ENCODE peak calls at places on chromosomes 11 and 22, in five cellular contexts. T is stomach, N is sigmoid colon, Q is tibial nerve, M is body of pancreas. X is an unnamed sample.

GRCh38 chr22:25112538-25113253 is 87.0 kb upstream of the CRYBB3 start:
- DNase-seq in N (no peak), T (no peak), M (no peak), Q (no peak), X (no peak)

GRCh38 chr11:35169754-35170153 is 30.8 kb downstream of the CD44 start:
- DNase-seq in M (no peak), T (no peak), Q (no peak), N (no peak), X (no peak)

GRCh38 chr11:88179141-88179540 is 3.9 kb upstream of the RAB38 start:
- DNase-seq in T (no peak), Q (no peak), M (no peak), N (no peak), X (no peak)

GRCh38 chr11:118911880-118912741 is 13.6 kb downstream of the BCL9L start:
- DNase-seq in N (peak; percentile 97), M (peak; percentile 59), T (no peak), Q (peak; percentile 69), X (peak; percentile 82)

GRCh38 chr11:2795491-2795991 is 90.0 kb downstream of the CDKN1C start:
- DNase-seq in N (peak; percentile 56), Q (peak; percentile 6), M (no peak), T (no peak), X (no peak)

GRCh38 chr11:36500315-36500721 is 9.8 kb downstream of the TRAF6 start:
- DNase-seq in T (no peak), M (no peak), Q (no peak), N (no peak), X (no peak)

GRCh38 chr22:27556371-27556770 is 245.2 kb downstream of the MN1 start:
- DNase-seq in N (no peak), M (no peak), Q (no peak), T (no peak), X (no peak)

GRCh38 chr11:83910135-83910534 is 624.0 kb upstream of the CCDC90B start:
- DNase-seq in M (no peak), Q (no peak), N (no peak), T (no peak), X (no peak)

GRCh38 chr11:120601566-120601965 is 90.0 kb downstream of the GRIK4 start:
- DNase-seq in M (no peak), T (no peak), N (no peak), Q (no peak), X (no peak)

GRCh38 chr11:11607772-11608171 is 14.0 kb downstream of the GALNT18 start:
- DNase-seq in N (no peak), M (no peak), T (no peak), Q (no peak), X (no peak)

GRCh38 chr11:45926536-45927331 is 4.3 kb downstream of the LARGE2 start:
- DNase-seq in M (peak; percentile 9), N (peak; percentile 64), T (no peak), Q (no peak), X (no peak)

GRCh38 chr22:40805239-40805638 is 13.9 kb downstream of the SLC25A17 start:
- DNase-seq in M (no peak), N (no peak), T (no peak), Q (no peak), X (no peak)

GRCh38 chr11:32374261-32374711 is 61.1 kb downstream of the WT1 start:
- DNase-seq in Q (no peak), M (peak; percentile 17), T (no peak), N (no peak), X (peak; percentile 80)

GRCh38 chr11:111299111-111300026 is 1.0 kb downstream of the POU2AF3 start:
- DNase-seq in T (peak; percentile 92), Q (peak; percentile 54), M (peak; percentile 77), N (peak; percentile 83), X (no peak)

GRCh38 chr11:59559886-59560285 is 48.5 kb downstream of the OR4D9 start:
- DNase-seq in N (no peak), T (no peak), M (no peak), Q (no peak), X (no peak)

GRCh38 chr11:107018902-107019493 is 722 bp upstream of the GUCY1A2 start:
- DNase-seq in N (peak; percentile 66), T (peak; percentile 52), M (peak; percentile 56), Q (peak; percentile 13), X (peak; percentile 9)

GRCh38 chr11:8586184-8586583 is 7.8 kb downstream of the STK33 start:
- DNase-seq in Q (no peak), M (no peak), N (no peak), T (no peak), X (no peak)

GRCh38 chr11:15688351-15688792 is 573.6 kb downstream of the INSC start:
- DNase-seq in N (no peak), T (no peak), M (no peak), Q (peak; percentile 72), X (no peak)

GRCh38 chr11:102762414-102762813 is 18.0 kb downstream of the MMP10 start:
- DNase-seq in N (no peak), Q (no peak), T (no peak), M (no peak), X (no peak)

GRCh38 chr11:68127791-68128681 is 6.8 kb upstream of the CHKA start:
- DNase-seq in T (peak; percentile 90), Q (no peak), M (peak; percentile 90), N (peak; percentile 78), X (peak; percentile 73)
- TF ChIP-seq POLR2A in T (no peak), Q (no peak), M (peak; percentile 31), N (no peak), X (no peak)

DNA sequence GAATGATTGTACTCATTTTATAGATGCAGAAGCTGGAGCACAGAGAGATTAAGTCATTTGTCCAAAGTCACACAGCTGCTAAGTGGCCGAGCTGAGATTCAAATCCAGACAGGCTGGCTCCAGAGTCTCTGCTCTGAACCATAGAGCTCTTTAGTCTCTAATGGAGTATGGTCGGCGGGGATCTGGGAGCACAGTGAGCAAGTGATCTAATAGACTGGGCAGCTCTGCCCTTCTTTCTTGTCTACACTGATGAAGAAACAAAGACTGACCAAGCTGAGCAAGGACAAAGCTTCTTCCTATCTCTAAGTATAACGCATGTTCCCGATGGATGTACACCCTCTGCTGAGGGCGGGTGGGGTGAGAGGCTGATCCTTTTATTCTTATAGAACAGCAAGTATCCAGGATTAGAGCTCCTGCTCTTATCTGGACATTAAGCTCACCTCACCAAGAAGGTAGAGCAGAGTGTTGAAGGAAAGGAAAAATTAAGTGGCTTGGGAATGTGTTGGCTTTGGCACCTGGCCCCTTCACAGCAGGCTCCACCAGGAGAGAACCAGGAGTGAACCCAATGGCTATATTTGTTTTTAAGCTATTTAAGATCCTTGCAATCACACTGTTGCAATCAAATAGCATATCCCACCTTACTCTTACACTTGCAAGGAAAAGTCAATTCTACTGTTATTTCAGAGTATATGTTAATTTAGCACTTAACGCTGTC is 68.7 kb downstream of the ETS1 start:
- DNase-seq in T (no peak), N (no peak), Q (no peak), M (no peak), X (no peak)
- TF ChIP-seq POLR2A in T (no peak), N (no peak), Q (no peak), M (no peak), X (no peak)

DNA sequence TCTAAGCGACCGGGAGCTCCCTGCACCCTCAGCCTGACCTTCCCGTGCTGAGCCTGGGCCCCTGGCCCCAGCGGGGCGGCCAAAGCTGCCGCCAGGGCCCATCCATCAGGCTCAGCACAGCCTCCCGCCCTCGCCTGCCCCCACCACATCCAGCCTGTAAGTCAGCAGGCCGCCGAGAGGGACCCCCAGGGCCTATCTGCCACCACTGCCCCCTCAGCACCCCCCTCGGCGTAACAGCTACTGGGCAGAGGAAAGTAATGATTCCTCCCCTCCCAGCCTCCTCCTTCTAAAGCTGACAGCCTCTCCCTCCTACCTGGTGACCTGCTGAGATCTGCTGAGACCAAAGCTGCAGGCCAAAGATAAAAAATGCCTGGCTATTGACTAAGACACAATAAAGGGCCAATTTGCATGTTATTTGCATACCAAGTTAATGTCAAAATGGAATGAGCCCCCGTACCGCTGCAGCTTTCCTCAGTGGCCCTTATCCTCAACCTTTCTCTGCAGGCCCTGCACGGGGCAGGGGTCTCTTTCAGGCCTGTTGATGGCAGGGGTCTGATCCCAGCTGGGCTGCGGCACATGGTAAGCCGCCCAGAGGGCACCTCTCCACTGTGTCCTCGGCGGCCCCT is 51.6 kb downstream of the RPUSD4 start:
- DNase-seq in T (no peak), M (no peak), Q (no peak), N (no peak), X (no peak)
- TF ChIP-seq POLR2A in T (no peak), M (no peak), Q (no peak), N (no peak), X (no peak)

GRCh38 chr11:57649826-57650738 is at the start of gene YPEL4:
- DNase-seq in Q (no peak), T (no peak), N (peak; percentile 84), M (no peak), X (peak; percentile 94)
- TF ChIP-seq POLR2A in Q (no peak), T (no peak), N (no peak), M (no peak), X (peak; percentile 25)

GRCh38 chr11:67463186-67463585 is 5.9 kb downstream of the TMEM134 start:
- DNase-seq in M (no peak), N (no peak), T (no peak), Q (no peak), X (no peak)

GRCh38 chr11:67465190-67465522 is 3.9 kb downstream of the TMEM134 start:
- DNase-seq in T (peak; percentile 55), M (no peak), N (no peak), Q (no peak), X (no peak)

GRCh38 chr11:67466367-67466766 is 2.7 kb downstream of the TMEM134 start:
- DNase-seq in M (peak; percentile 39), N (no peak), Q (no peak), T (no peak), X (no peak)

GRCh38 chr11:67464411-67465189 is 4.5 kb downstream of the TMEM134 start:
- DNase-seq in M (peak; percentile 93), T (peak; percentile 94), N (peak; percentile 95), Q (peak; percentile 89), X (peak; percentile 96)

GRCh38 chr11:67463680-67464410 is 5.2 kb downstream of the TMEM134 start:
- DNase-seq in T (peak; percentile 54), M (peak; percentile 50), N (peak; percentile 90), Q (peak; percentile 60), X (peak; percentile 62)
- TF ChIP-seq POLR2A in T (no peak), M (no peak), N (no peak), Q (peak; percentile 16), X (peak; percentile 28)

DNA sequence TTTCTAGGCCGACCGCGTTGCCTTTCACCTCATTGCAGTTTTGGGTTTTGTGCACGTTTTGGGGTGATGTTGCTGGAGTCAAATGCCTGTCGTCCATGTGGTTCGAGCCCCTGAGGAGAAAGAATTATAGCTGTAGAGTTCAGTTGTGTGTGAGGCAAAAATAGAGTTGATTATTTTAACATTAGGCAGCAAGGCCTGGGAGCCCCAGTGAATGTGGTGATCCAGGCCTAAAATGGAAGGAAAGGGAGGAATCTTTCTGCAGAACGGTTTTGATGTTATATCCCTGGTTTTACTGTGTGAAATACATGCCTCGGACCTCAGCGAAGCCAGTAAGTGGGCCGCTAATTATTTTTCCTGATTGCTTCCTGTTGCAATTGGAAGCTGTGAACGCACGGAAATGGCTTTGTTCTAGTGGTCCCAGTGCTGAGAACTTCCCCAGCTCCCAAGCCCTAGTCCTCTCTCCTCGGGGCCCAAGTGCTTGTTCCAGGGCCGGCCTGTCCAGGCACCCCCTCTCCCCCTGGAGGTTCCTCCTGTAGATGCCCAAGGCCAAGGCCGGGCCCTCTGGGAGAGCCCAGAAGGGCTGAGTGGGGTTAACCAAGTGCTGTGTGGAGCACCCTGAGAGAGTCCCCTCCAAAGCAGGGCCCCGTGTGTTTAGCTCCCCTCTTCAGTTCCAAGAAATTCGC is 2.0 kb downstream of the LRP5 start:
- DNase-seq in Q (no peak), N (no peak), T (no peak), M (no peak), X (peak; percentile 64)
- TF ChIP-seq POLR2A in Q (no peak), N (no peak), T (no peak), M (no peak), X (no peak)